ENCODE peak calls at places on chromosomes 13 and 19, in eight cellular contexts. One of them, this sample, is unnamed.

GRCh38 chr13:97855570-97855970 is 97.9 kb upstream of the IPO5 start:
- DNase-seq in nucleus accumbens: no peak
- DNase-seq in activated naive CD4-positive, alpha-beta T cell treated with anti-CD3 and anti-CD28 coated beads, Interleukin-2, amount 50 U/mL, for 16 hours: no peak
- DNase-seq in GDM1: peak
- DNase-seq in activated CD8-positive, alpha-beta memory T cell treated with anti-CD3 and anti-CD28 coated beads for 4 hours: no peak
- DNase-seq in astrocyte: peak
- DNase-seq in hepatic stellate cell: peak
- DNase-seq in heart left ventricle: peak
- DNase-seq in this sample: no peak

GRCh38 chr13:98202026-98202425 is 25.0 kb upstream of the RNF113B start:
- DNase-seq in nucleus accumbens: no peak
- DNase-seq in activated naive CD4-positive, alpha-beta T cell treated with anti-CD3 and anti-CD28 coated beads, Interleukin-2, amount 50 U/mL, for 16 hours: no peak
- DNase-seq in GDM1: no peak
- DNase-seq in activated CD8-positive, alpha-beta memory T cell treated with anti-CD3 and anti-CD28 coated beads for 4 hours: no peak
- DNase-seq in astrocyte: no peak
- DNase-seq in hepatic stellate cell: no peak
- DNase-seq in heart left ventricle: no peak
- DNase-seq in this sample: no peak

GRCh38 chr13:105346141-105346766 is 1189.2 kb downstream of the EFNB2 start:
- DNase-seq in nucleus accumbens: no peak
- DNase-seq in activated naive CD4-positive, alpha-beta T cell treated with anti-CD3 and anti-CD28 coated beads, Interleukin-2, amount 50 U/mL, for 16 hours: no peak
- DNase-seq in GDM1: no peak
- DNase-seq in activated CD8-positive, alpha-beta memory T cell treated with anti-CD3 and anti-CD28 coated beads for 4 hours: no peak
- DNase-seq in astrocyte: peak
- DNase-seq in hepatic stellate cell: peak
- DNase-seq in heart left ventricle: no peak
- DNase-seq in this sample: no peak

GRCh38 chr13:80751854-80752253 is 410.9 kb upstream of the SPRY2 start:
- DNase-seq in nucleus accumbens: no peak
- DNase-seq in activated naive CD4-positive, alpha-beta T cell treated with anti-CD3 and anti-CD28 coated beads, Interleukin-2, amount 50 U/mL, for 16 hours: no peak
- DNase-seq in GDM1: no peak
- DNase-seq in activated CD8-positive, alpha-beta memory T cell treated with anti-CD3 and anti-CD28 coated beads for 4 hours: no peak
- DNase-seq in astrocyte: no peak
- DNase-seq in hepatic stellate cell: no peak
- DNase-seq in heart left ventricle: no peak
- DNase-seq in this sample: no peak

GRCh38 chr19:29415507-29415906 is 110.3 kb upstream of the VSTM2B start:
- DNase-seq in nucleus accumbens: no peak
- DNase-seq in activated naive CD4-positive, alpha-beta T cell treated with anti-CD3 and anti-CD28 coated beads, Interleukin-2, amount 50 U/mL, for 16 hours: no peak
- DNase-seq in GDM1: no peak
- DNase-seq in activated CD8-positive, alpha-beta memory T cell treated with anti-CD3 and anti-CD28 coated beads for 4 hours: no peak
- DNase-seq in astrocyte: no peak
- DNase-seq in hepatic stellate cell: no peak
- DNase-seq in heart left ventricle: no peak
- DNase-seq in this sample: no peak

GRCh38 chr13:82634946-82635345 is 1247.3 kb downstream of the SLITRK1 start:
- DNase-seq in nucleus accumbens: no peak
- DNase-seq in activated naive CD4-positive, alpha-beta T cell treated with anti-CD3 and anti-CD28 coated beads, Interleukin-2, amount 50 U/mL, for 16 hours: no peak
- DNase-seq in GDM1: no peak
- DNase-seq in activated CD8-positive, alpha-beta memory T cell treated with anti-CD3 and anti-CD28 coated beads for 4 hours: no peak
- DNase-seq in astrocyte: no peak
- DNase-seq in hepatic stellate cell: no peak
- DNase-seq in heart left ventricle: no peak
- DNase-seq in this sample: no peak

GRCh38 chr19:14061751-14062557 is at the start of gene PALM3:
- DNase-seq in nucleus accumbens: no peak
- DNase-seq in activated naive CD4-positive, alpha-beta T cell treated with anti-CD3 and anti-CD28 coated beads, Interleukin-2, amount 50 U/mL, for 16 hours: no peak
- DNase-seq in GDM1: no peak
- DNase-seq in activated CD8-positive, alpha-beta memory T cell treated with anti-CD3 and anti-CD28 coated beads for 4 hours: no peak
- DNase-seq in astrocyte: no peak
- DNase-seq in hepatic stellate cell: no peak
- DNase-seq in heart left ventricle: no peak
- DNase-seq in this sample: no peak

GRCh38 chr13:46057251-46058015 is 4.9 kb upstream of the ZC3H13 start:
- DNase-seq in nucleus accumbens: no peak
- DNase-seq in activated naive CD4-positive, alpha-beta T cell treated with anti-CD3 and anti-CD28 coated beads, Interleukin-2, amount 50 U/mL, for 16 hours: no peak
- DNase-seq in GDM1: peak
- DNase-seq in activated CD8-positive, alpha-beta memory T cell treated with anti-CD3 and anti-CD28 coated beads for 4 hours: no peak
- DNase-seq in astrocyte: no peak
- DNase-seq in hepatic stellate cell: no peak
- DNase-seq in heart left ventricle: no peak
- DNase-seq in this sample: no peak

GRCh38 chr19:38003427-38004099 is 96.6 kb downstream of the SIPA1L3 start:
- DNase-seq in nucleus accumbens: peak
- DNase-seq in activated naive CD4-positive, alpha-beta T cell treated with anti-CD3 and anti-CD28 coated beads, Interleukin-2, amount 50 U/mL, for 16 hours: no peak
- DNase-seq in GDM1: peak
- DNase-seq in activated CD8-positive, alpha-beta memory T cell treated with anti-CD3 and anti-CD28 coated beads for 4 hours: no peak
- DNase-seq in astrocyte: peak
- DNase-seq in hepatic stellate cell: peak
- DNase-seq in heart left ventricle: peak
- DNase-seq in this sample: peak

GRCh38 chr13:39250440-39250839 is 212.2 kb downstream of the NHLRC3 start:
- DNase-seq in nucleus accumbens: no peak
- DNase-seq in activated naive CD4-positive, alpha-beta T cell treated with anti-CD3 and anti-CD28 coated beads, Interleukin-2, amount 50 U/mL, for 16 hours: no peak
- DNase-seq in GDM1: no peak
- DNase-seq in activated CD8-positive, alpha-beta memory T cell treated with anti-CD3 and anti-CD28 coated beads for 4 hours: no peak
- DNase-seq in astrocyte: no peak
- DNase-seq in hepatic stellate cell: no peak
- DNase-seq in heart left ventricle: no peak
- DNase-seq in this sample: no peak

GRCh38 chr19:56404705-56405056 is 549 bp downstream of the ZNF583 start:
- DNase-seq in nucleus accumbens: no peak
- DNase-seq in activated naive CD4-positive, alpha-beta T cell treated with anti-CD3 and anti-CD28 coated beads, Interleukin-2, amount 50 U/mL, for 16 hours: no peak
- DNase-seq in GDM1: no peak
- DNase-seq in activated CD8-positive, alpha-beta memory T cell treated with anti-CD3 and anti-CD28 coated beads for 4 hours: no peak
- DNase-seq in astrocyte: no peak
- DNase-seq in hepatic stellate cell: peak
- DNase-seq in heart left ventricle: no peak
- DNase-seq in this sample: no peak

GRCh38 chr13:91356919-91357612 is 9.6 kb downstream of the MIR17HG start:
- DNase-seq in nucleus accumbens: no peak
- DNase-seq in activated naive CD4-positive, alpha-beta T cell treated with anti-CD3 and anti-CD28 coated beads, Interleukin-2, amount 50 U/mL, for 16 hours: no peak
- DNase-seq in GDM1: no peak
- DNase-seq in activated CD8-positive, alpha-beta memory T cell treated with anti-CD3 and anti-CD28 coated beads for 4 hours: no peak
- DNase-seq in astrocyte: no peak
- DNase-seq in hepatic stellate cell: no peak
- DNase-seq in heart left ventricle: no peak
- DNase-seq in this sample: no peak

GRCh38 chr19:5850743-5851293 is 431 bp downstream of the FUT3 start:
- DNase-seq in nucleus accumbens: no peak
- DNase-seq in activated naive CD4-positive, alpha-beta T cell treated with anti-CD3 and anti-CD28 coated beads, Interleukin-2, amount 50 U/mL, for 16 hours: no peak
- DNase-seq in GDM1: no peak
- DNase-seq in activated CD8-positive, alpha-beta memory T cell treated with anti-CD3 and anti-CD28 coated beads for 4 hours: no peak
- DNase-seq in astrocyte: peak
- DNase-seq in hepatic stellate cell: no peak
- DNase-seq in heart left ventricle: no peak
- DNase-seq in this sample: no peak

GRCh38 chr13:41520016-41520698 is 62.8 kb downstream of the RGCC start:
- DNase-seq in nucleus accumbens: no peak
- DNase-seq in activated naive CD4-positive, alpha-beta T cell treated with anti-CD3 and anti-CD28 coated beads, Interleukin-2, amount 50 U/mL, for 16 hours: no peak
- DNase-seq in GDM1: no peak
- DNase-seq in activated CD8-positive, alpha-beta memory T cell treated with anti-CD3 and anti-CD28 coated beads for 4 hours: no peak
- DNase-seq in astrocyte: no peak
- DNase-seq in hepatic stellate cell: no peak
- DNase-seq in heart left ventricle: no peak
- DNase-seq in this sample: peak

GRCh38 chr13:99214232-99214631 is 13.6 kb downstream of the UBAC2 start:
- DNase-seq in nucleus accumbens: no peak
- DNase-seq in activated naive CD4-positive, alpha-beta T cell treated with anti-CD3 and anti-CD28 coated beads, Interleukin-2, amount 50 U/mL, for 16 hours: peak
- DNase-seq in GDM1: no peak
- DNase-seq in activated CD8-positive, alpha-beta memory T cell treated with anti-CD3 and anti-CD28 coated beads for 4 hours: no peak
- DNase-seq in astrocyte: no peak
- DNase-seq in hepatic stellate cell: no peak
- DNase-seq in heart left ventricle: no peak
- DNase-seq in this sample: no peak

GRCh38 chr19:46357846-46358583 is 11.1 kb downstream of the PPP5C start:
- DNase-seq in nucleus accumbens: no peak
- DNase-seq in activated naive CD4-positive, alpha-beta T cell treated with anti-CD3 and anti-CD28 coated beads, Interleukin-2, amount 50 U/mL, for 16 hours: no peak
- DNase-seq in GDM1: no peak
- DNase-seq in activated CD8-positive, alpha-beta memory T cell treated with anti-CD3 and anti-CD28 coated beads for 4 hours: no peak
- DNase-seq in astrocyte: peak
- DNase-seq in hepatic stellate cell: peak
- DNase-seq in heart left ventricle: no peak
- DNase-seq in this sample: no peak

GRCh38 chr19:19026299-19026971 is 6.9 kb downstream of the SUGP2 start:
- DNase-seq in nucleus accumbens: no peak
- DNase-seq in activated naive CD4-positive, alpha-beta T cell treated with anti-CD3 and anti-CD28 coated beads, Interleukin-2, amount 50 U/mL, for 16 hours: no peak
- DNase-seq in GDM1: no peak
- DNase-seq in activated CD8-positive, alpha-beta memory T cell treated with anti-CD3 and anti-CD28 coated beads for 4 hours: no peak
- DNase-seq in astrocyte: no peak
- DNase-seq in hepatic stellate cell: no peak
- DNase-seq in heart left ventricle: no peak
- DNase-seq in this sample: no peak

GRCh38 chr13:64591981-64592380 is 2638.2 kb downstream of the PCDH9 start:
- DNase-seq in nucleus accumbens: no peak
- DNase-seq in activated naive CD4-positive, alpha-beta T cell treated with anti-CD3 and anti-CD28 coated beads, Interleukin-2, amount 50 U/mL, for 16 hours: no peak
- DNase-seq in GDM1: no peak
- DNase-seq in activated CD8-positive, alpha-beta memory T cell treated with anti-CD3 and anti-CD28 coated beads for 4 hours: no peak
- DNase-seq in astrocyte: peak
- DNase-seq in hepatic stellate cell: no peak
- DNase-seq in heart left ventricle: no peak
- DNase-seq in this sample: no peak

GRCh38 chr13:55244991-55245644 is 1895.6 kb upstream of the PRR20A start:
- DNase-seq in nucleus accumbens: no peak
- DNase-seq in activated naive CD4-positive, alpha-beta T cell treated with anti-CD3 and anti-CD28 coated beads, Interleukin-2, amount 50 U/mL, for 16 hours: no peak
- DNase-seq in GDM1: peak
- DNase-seq in activated CD8-positive, alpha-beta memory T cell treated with anti-CD3 and anti-CD28 coated beads for 4 hours: no peak
- DNase-seq in astrocyte: no peak
- DNase-seq in hepatic stellate cell: no peak
- DNase-seq in heart left ventricle: no peak
- DNase-seq in this sample: no peak

GRCh38 chr13:106418556-106418955 is 116.9 kb downstream of the EFNB2 start:
- DNase-seq in nucleus accumbens: no peak
- DNase-seq in activated naive CD4-positive, alpha-beta T cell treated with anti-CD3 and anti-CD28 coated beads, Interleukin-2, amount 50 U/mL, for 16 hours: no peak
- DNase-seq in GDM1: no peak
- DNase-seq in activated CD8-positive, alpha-beta memory T cell treated with anti-CD3 and anti-CD28 coated beads for 4 hours: no peak
- DNase-seq in astrocyte: peak
- DNase-seq in hepatic stellate cell: no peak
- DNase-seq in heart left ventricle: no peak
- DNase-seq in this sample: no peak

GRCh38 chr19:17680235-17680722 is 7.9 kb downstream of the UNC13A start:
- DNase-seq in nucleus accumbens: peak
- DNase-seq in activated naive CD4-positive, alpha-beta T cell treated with anti-CD3 and anti-CD28 coated beads, Interleukin-2, amount 50 U/mL, for 16 hours: no peak
- DNase-seq in GDM1: peak
- DNase-seq in activated CD8-positive, alpha-beta memory T cell treated with anti-CD3 and anti-CD28 coated beads for 4 hours: peak
- DNase-seq in astrocyte: peak
- DNase-seq in hepatic stellate cell: peak
- DNase-seq in heart left ventricle: peak
- DNase-seq in this sample: peak

This sample was measured in osteocyte.